ENCODE peak calls at places on chromosomes 5 and 9, in five cellular contexts. S, E, K, Y and R are unnamed samples.
A peak's percentile ranks its signal among the peaks of the same experiment; 100 is the strongest.

GRCh38 chr5:150734579-150735384 is 24.0 kb downstream of the DCTN4 start:
- DNase-seq in S (no peak), E (no peak), K (peak; percentile 63), Y (no peak), R (peak; percentile 51)

GRCh38 chr5:160287378-160288051 is 24.8 kb downstream of the CCNJL start:
- DNase-seq in S (no peak), E (peak; percentile 94), K (peak; percentile 81), Y (peak; percentile 91), R (peak; percentile 95)

GRCh38 chr9:97386733-97387503 is 25.0 kb upstream of the TDRD7 start:
- DNase-seq in S (peak; percentile 56), E (peak; percentile 88), K (peak; percentile 99), Y (peak; percentile 73), R (peak; percentile 85)

GRCh38 chr5:94856257-94856656 is 237.8 kb downstream of the SLF1 start:
- DNase-seq in S (no peak), E (no peak), K (no peak), Y (no peak), R (no peak)

GRCh38 chr5:96434201-96434645 is 1.2 kb upstream of the PCSK1 start:
- DNase-seq in S (peak; percentile 74), E (peak; percentile 88), K (peak; percentile 87), Y (peak; percentile 78), R (peak; percentile 91)

GRCh38 chr5:172958268-172959046 is 767 bp upstream of the RPL26L1 start:
- DNase-seq in S (peak; percentile 41), E (peak; percentile 82), K (peak; percentile 84), Y (peak; percentile 53), R (peak; percentile 73)

GRCh38 chr9:14752871-14753270 is 30.3 kb upstream of the CER1 start:
- DNase-seq in S (no peak), E (no peak), K (no peak), Y (no peak), R (peak; percentile 82)

GRCh38 chr5:133397986-133398645 is 214.2 kb downstream of the FSTL4 start:
- DNase-seq in S (no peak), E (no peak), K (no peak), Y (no peak), R (no peak)

GRCh38 chr5:113212244-113212920 is 222.4 kb downstream of the TSSK1B start:
- DNase-seq in S (peak; percentile 73), E (no peak), K (no peak), Y (no peak), R (no peak)

GRCh38 chr5:103472820-103473219 is 89.8 kb downstream of the NUDT12 start:
- DNase-seq in S (peak; percentile 59), E (no peak), K (no peak), Y (no peak), R (peak; percentile 19)

GRCh38 chr5:141681695-141682641 is at the start of gene ARAP3:
- DNase-seq in S (peak; percentile 89), E (peak; percentile 83), K (peak; percentile 88), Y (peak; percentile 70), R (peak; percentile 89)

GRCh38 chr5:6574537-6574936 is 58.3 kb downstream of the NSUN2 start:
- DNase-seq in S (no peak), E (peak; percentile 25), K (no peak), Y (no peak), R (no peak)

GRCh38 chr9:68904454-68904853 is 109.5 kb downstream of the PRKACG start:
- DNase-seq in S (no peak), E (no peak), K (no peak), Y (no peak), R (no peak)

GRCh38 chr9:89115426-89115825 is 63.2 kb downstream of the SHC3 start:
- DNase-seq in S (no peak), E (no peak), K (no peak), Y (no peak), R (no peak)

GRCh38 chr5:115634343-115635132 is 8.7 kb upstream of the TMED7 start:
- DNase-seq in S (peak; percentile 80), E (peak; percentile 83), K (peak; percentile 92), Y (peak; percentile 78), R (peak; percentile 82)

GRCh38 chr5:173326501-173326960 is 1.7 kb downstream of the STC2 start:
- DNase-seq in S (peak; percentile 92), E (no peak), K (no peak), Y (no peak), R (peak; percentile 31)

GRCh38 chr5:126519637-126520592 is 75.1 kb downstream of the ALDH7A1 start:
- DNase-seq in S (peak; percentile 40), E (no peak), K (peak; percentile 41), Y (no peak), R (no peak)

GRCh38 chr9:131951905-131952304 is 127.8 kb downstream of the MED27 start:
- DNase-seq in S (peak; percentile 35), E (no peak), K (no peak), Y (no peak), R (no peak)

GRCh38 chr9:131654857-131655577 is 84.9 kb downstream of the RAPGEF1 start:
- DNase-seq in S (no peak), E (no peak), K (no peak), Y (no peak), R (no peak)

GRCh38 chr9:138025417-138025816 is 147.8 kb downstream of the CACNA1B start:
- DNase-seq in S (no peak), E (no peak), K (no peak), Y (no peak), R (no peak)

GRCh38 chr5:93162201-93162654 is 418.8 kb downstream of the NR2F1-AS1 start:
- DNase-seq in S (no peak), E (no peak), K (no peak), Y (peak; percentile 47), R (peak; percentile 12)
- H3K9ac ChIP-seq in S (no peak overlapping the region), E (no peak overlapping the region), K (no peak overlapping the region), Y (no peak overlapping the region), R (no peak overlapping the region)

GRCh38 chr9:503881-504852 is 289.5 kb downstream of the DOCK8 start:
- DNase-seq in S (peak; percentile 24), E (peak; percentile 80), K (peak; percentile 83), Y (peak; percentile 81), R (peak; percentile 85)
- H2BK120ac ChIP-seq in S (no peak within 1 kb of the TSS), E (no peak within 1 kb of the TSS), K (peak within 1 kb of the TSS; percentile 75), Y (peak within 1 kb of the TSS; percentile 61), R (no peak within 1 kb of the TSS)

GRCh38 chr9:133951265-133951664 is 40.9 kb downstream of the VAV2 start:
- DNase-seq in S (no peak), E (no peak), K (no peak), Y (no peak), R (no peak)
- H3K27ac ChIP-seq in S (no peak overlapping the region), E (no peak overlapping the region), K (no peak overlapping the region), Y (no peak overlapping the region), R (no peak overlapping the region)

GRCh38 chr5:17157916-17158529 is 59.4 kb upstream of the BASP1 start:
- DNase-seq in S (peak; percentile 100), E (no peak), K (no peak), Y (no peak), R (no peak)
- H3K9ac ChIP-seq in S (peak overlapping the region; percentile 43), E (no peak overlapping the region), K (no peak overlapping the region), Y (no peak overlapping the region), R (no peak overlapping the region)

DNA sequence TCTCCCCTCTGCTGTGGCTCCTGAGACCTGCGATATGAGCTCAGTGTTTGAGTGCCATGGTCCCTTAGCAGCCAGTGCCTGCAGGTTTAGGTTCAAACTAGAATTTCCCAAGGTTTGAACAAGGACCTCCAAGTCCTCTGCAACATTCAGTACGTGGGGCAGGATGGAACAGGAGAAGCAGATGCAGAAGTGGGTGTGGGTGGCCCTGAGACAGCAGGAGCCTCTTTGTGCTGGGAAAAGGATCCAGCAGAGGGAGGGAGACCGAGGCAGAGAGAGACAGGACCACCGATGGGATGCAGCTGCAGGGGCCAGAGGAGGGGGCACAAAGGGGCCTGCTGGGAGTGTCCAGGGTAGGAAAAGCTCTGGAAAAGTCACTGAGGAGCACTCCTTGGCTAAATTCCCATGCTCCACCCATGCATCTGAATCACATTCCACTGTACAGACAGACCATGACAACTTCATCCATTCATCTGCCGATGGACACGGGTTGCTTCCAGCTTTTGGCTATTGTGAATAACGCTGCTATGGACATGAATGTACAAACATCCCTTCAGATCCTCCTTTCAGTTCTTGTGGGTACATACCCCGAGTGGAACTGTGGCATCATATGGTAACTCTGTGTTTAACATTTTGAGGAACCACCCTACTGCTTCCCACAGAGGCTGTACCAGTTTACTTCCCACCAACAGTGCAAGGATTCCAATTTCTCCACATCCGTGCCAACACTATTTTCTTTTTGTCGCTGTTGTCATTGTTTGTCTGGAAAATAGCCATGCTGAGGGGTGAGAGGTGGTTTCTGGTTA is 26.7 kb upstream of the SUSD3 start:
- DNase-seq in S (no peak), E (no peak), K (no peak), Y (no peak), R (no peak)
- H2BK120ac ChIP-seq in S (no peak overlapping the region), E (no peak overlapping the region), K (no peak overlapping the region), Y (no peak overlapping the region), R (no peak overlapping the region)

GRCh38 chr9:104503440-104503839 is 623 bp upstream of the OR13F1 start:
- DNase-seq in S (no peak), E (no peak), K (no peak), Y (no peak), R (no peak)
- H3K27ac ChIP-seq in S (no peak overlapping the region), E (no peak overlapping the region), K (no peak overlapping the region), Y (no peak overlapping the region), R (no peak overlapping the region)

GRCh38 chr9:100100268-100100667 is 1.2 kb downstream of the INVS start:
- DNase-seq in S (no peak), E (no peak), K (no peak), Y (no peak), R (no peak)

GRCh38 chr9:100106616-100107015 is 7.6 kb downstream of the INVS start:
- DNase-seq in S (no peak), E (no peak), K (no peak), Y (no peak), R (no peak)

GRCh38 chr9:100105861-100106260 is 6.8 kb downstream of the INVS start:
- DNase-seq in S (no peak), E (no peak), K (no peak), Y (no peak), R (no peak)

GRCh38 chr9:100101608-100102007 is 2.6 kb downstream of the INVS start:
- DNase-seq in S (no peak), E (no peak), K (no peak), Y (no peak), R (peak; percentile 55)

GRCh38 chr9:100104314-100104713 is 5.3 kb downstream of the INVS start:
- DNase-seq in S (peak; percentile 84), E (no peak), K (no peak), Y (no peak), R (peak; percentile 21)
- H3K9ac ChIP-seq in S (no peak overlapping the region), E (no peak overlapping the region), K (no peak overlapping the region), Y (no peak overlapping the region), R (no peak overlapping the region)